ENCODE peak calls at places on chromosomes 12 and 14, in five cellular contexts. Y, V, M, E and X are unnamed samples.

GRCh38 chr14:104864267-104865068 is 600 bp upstream of the CEP170B start:
- DNase-seq in V (peak), Y (peak), E (peak), M (no peak), X (no peak)

GRCh38 chr12:112979281-112979680 is 962 bp downstream of the OAS2 start:
- DNase-seq in E (no peak), M (peak), Y (peak), V (no peak), X (peak)

GRCh38 chr12:2944401-2945047 is 14.7 kb upstream of the TEAD4 start:
- DNase-seq in M (peak), E (peak), V (peak), Y (peak), X (peak)

GRCh38 chr14:51395361-51395849 is 155.4 kb downstream of the TMX1 start:
- DNase-seq in M (no peak), E (no peak), Y (no peak), V (no peak), X (no peak)

GRCh38 chr12:113846275-113846674 is 119.8 kb downstream of the RBM19 start:
- DNase-seq in E (no peak), M (no peak), V (no peak), Y (no peak), X (no peak)

GRCh38 chr12:90514325-90514724 is 440.7 kb downstream of the CCER1 start:
- DNase-seq in E (no peak), M (no peak), Y (no peak), V (no peak), X (no peak)

GRCh38 chr12:98532687-98533304 is 17.4 kb downstream of the TMPO start:
- DNase-seq in M (no peak), E (no peak), Y (no peak), V (no peak), X (no peak)

GRCh38 chr12:20969766-20970165 is 159.3 kb downstream of the SLCO1B3 start:
- DNase-seq in M (no peak), V (no peak), Y (no peak), E (no peak), X (no peak)

GRCh38 chr14:35205737-35206136 is 83.4 kb downstream of the PRORP start:
- DNase-seq in Y (no peak), V (no peak), E (no peak), M (no peak), X (no peak)

GRCh38 chr14:33755358-33755757 is 195.5 kb downstream of the EGLN3 start:
- DNase-seq in M (no peak), Y (no peak), E (no peak), V (no peak), X (no peak)

GRCh38 chr12:120367252-120367923 is 1.6 kb downstream of the MSI1 start:
- DNase-seq in Y (peak), V (no peak), E (no peak), M (no peak), X (peak)

GRCh38 chr14:55914771-55915170 is 203.4 kb upstream of the PELI2 start:
- DNase-seq in V (no peak), Y (no peak), M (no peak), E (no peak), X (no peak)

GRCh38 chr14:55433880-55434804 is 6.3 kb downstream of the TBPL2 start:
- DNase-seq in Y (peak), V (no peak), E (no peak), M (no peak), X (no peak)

GRCh38 chr12:66803972-66804371 is 125.1 kb upstream of the GRIP1 start:
- DNase-seq in V (no peak), Y (no peak), M (no peak), E (no peak), X (no peak)

GRCh38 chr12:54140958-54141388 is 47.8 kb downstream of the SMUG1 start:
- DNase-seq in V (no peak), E (no peak), Y (no peak), M (no peak), X (no peak)

GRCh38 chr12:98154850-98155249 is 360.5 kb upstream of the TMPO start:
- DNase-seq in M (no peak), Y (no peak), V (no peak), E (no peak), X (no peak)

GRCh38 chr12:112656141-112656540 is 135.4 kb upstream of the RPH3A start:
- DNase-seq in Y (no peak), M (no peak), E (no peak), V (no peak), X (no peak)

GRCh38 chr12:100868487-100868886 is 73.9 kb downstream of the ANO4 start:
- DNase-seq in M (no peak), E (no peak), V (no peak), Y (no peak), X (no peak)

GRCh38 chr12:82660541-82661325 is 26.0 kb upstream of the TMTC2 start:
- DNase-seq in V (no peak), M (no peak), Y (no peak), E (no peak), X (no peak)

GRCh38 chr12:120639771-120640721 is at the start of gene CABP1:
- DNase-seq in M (peak), V (peak), Y (peak), E (no peak), X (peak)

GRCh38 chr12:117072106-117072505 is 27.1 kb downstream of the TESC start:
- DNase-seq in M (no peak), Y (no peak), E (no peak), V (no peak), X (no peak)

GRCh38 chr12:2876431-2877046 is 435 bp downstream of the FOXM1 start:
- DNase-seq in M (peak), E (no peak), V (no peak), Y (peak), X (peak)

GRCh38 chr12:15629108-15629507 is 160.1 kb downstream of the EPS8 start:
- DNase-seq in M (no peak), Y (no peak), V (no peak), E (no peak), X (no peak)

GRCh38 chr14:35297677-35298076 is 5.5 kb downstream of the PSMA6 start:
- DNase-seq in M (no peak), V (no peak), E (no peak), Y (no peak), X (no peak)

GRCh38 chr12:7439579-7440505 is 4.1 kb downstream of the CD163L1 start:
- DNase-seq in V (no peak), M (peak), Y (peak), E (peak), X (peak)

GRCh38 chr14:33911046-33911445 is 39.8 kb downstream of the EGLN3 start:
- DNase-seq in V (no peak), M (no peak), E (no peak), Y (no peak), X (no peak)

GRCh38 chr12:124881123-124881522 is 17.5 kb upstream of the SCARB1 start:
- DNase-seq in Y (no peak), E (no peak), M (no peak), V (no peak), X (no peak)

GRCh38 chr14:92619671-92620437 is 106.3 kb downstream of the RIN3 start:
- DNase-seq in E (no peak), M (no peak), Y (no peak), V (no peak), X (no peak)

GRCh38 chr12:32893008-32893407 is 3.6 kb downstream of the PKP2 start:
- DNase-seq in Y (no peak), V (no peak), E (no peak), M (no peak), X (no peak)

GRCh38 chr14:52073251-52073650 is 4.4 kb upstream of the NID2 start:
- DNase-seq in V (no peak), E (no peak), Y (no peak), M (no peak), X (no peak)

GRCh38 chr14:98906123-98906995 is 365.6 kb downstream of the BCL11B start:
- DNase-seq in V (no peak), E (no peak), Y (no peak), M (no peak), X (no peak)

GRCh38 chr14:99602788-99603415 is 1.1 kb downstream of the CCDC85C start:
- DNase-seq in Y (no peak), V (no peak), M (no peak), E (no peak), X (no peak)

GRCh38 chr12:77625441-77625840 is 205.3 kb upstream of the NAV3 start:
- DNase-seq in E (no peak), M (no peak), V (no peak), Y (no peak), X (no peak)

GRCh38 chr14:28701733-28702132 is 64.9 kb upstream of the FOXG1 start:
- DNase-seq in Y (no peak), M (no peak), E (no peak), V (no peak), X (no peak)

GRCh38 chr14:73236157-73236556 is 1.1 kb upstream of the PAPLN start:
- DNase-seq in E (peak), Y (no peak), M (no peak), V (no peak), X (no peak)

GRCh38 chr14:90536092-90536491 is 139.3 kb downstream of the CALM1 start:
- DNase-seq in M (no peak), E (no peak), Y (no peak), V (no peak), X (no peak)